ENCODE peak calls at places on chromosomes 7 and 10, in six cellular contexts. E is cardiac fibroblast, L is nephron progenitor cell, J is hippocampal formation, K is heart right ventricle, N is left lung. A is an unnamed sample.

GRCh38 chr10:45000138-45000763 is 472 bp upstream of the ZNF22 start:
- DNase-seq in E (peak; percentile 98), L (no peak), J (no peak), K (peak; percentile 92), N (no peak), A (peak; percentile 93)

GRCh38 chr7:5005066-5005465 is 40.6 kb upstream of the RBAK start:
- DNase-seq in E (peak; percentile 52), L (no peak), J (no peak), K (no peak), N (no peak), A (no peak)

GRCh38 chr10:66586073-66586472 is 339.8 kb upstream of the LRRTM3 start:
- DNase-seq in E (peak; percentile 41), L (no peak), J (no peak), K (no peak), N (no peak), A (no peak)

GRCh38 chr7:27137603-27138410 is 5.7 kb downstream of the HOXA5 start:
- DNase-seq in E (no peak), L (no peak), J (no peak), K (no peak), N (no peak), A (no peak)

GRCh38 chr7:880450-880849 is 4.1 kb downstream of the GET4 start:
- DNase-seq in E (no peak), L (no peak), J (no peak), K (no peak), N (peak; percentile 67), A (no peak)

GRCh38 chr7:22781230-22781711 is 41.4 kb downstream of the TOMM7 start:
- DNase-seq in E (peak; percentile 76), L (no peak), J (no peak), K (no peak), N (no peak), A (no peak)

GRCh38 chr7:101862280-101863220 is 45.1 kb downstream of the CUX1 start:
- DNase-seq in E (no peak), L (peak; percentile 49), J (no peak), K (no peak), N (no peak), A (no peak)

GRCh38 chr7:147700702-147701101 is 889.9 kb upstream of the C7orf33 start:
- DNase-seq in E (peak; percentile 0), L (no peak), J (no peak), K (no peak), N (no peak), A (no peak)

GRCh38 chr7:159160450-159160849 is 15.8 kb upstream of the VIPR2 start:
- DNase-seq in E (no peak), L (no peak), J (no peak), K (no peak), N (no peak), A (no peak)